ENCODE peak calls at places on chromosomes 12 and 14, in eight cellular contexts. T is hepatocyte, C is PC-3, B is HCT116, P is K562, V is neural progenitor cell, R is astrocyte, I is H9. M is an unnamed sample.
A peak's percentile ranks its signal among the peaks of the same experiment; 100 is the strongest.

GRCh38 chr12:47079365-47079893 is at the start of gene PCED1B:
- DNase-seq in C (peak; percentile 80), B (no peak), T (peak; percentile 83), R (peak; percentile 46), I (peak; percentile 74), V (peak; percentile 77), P (peak; percentile 41), M (peak; percentile 72)

GRCh38 chr12:103387385-103387784 is 108.4 kb downstream of the C12orf42 start:
- DNase-seq in B (no peak), C (no peak), I (no peak), R (no peak), P (no peak), V (no peak), T (no peak), M (no peak)

GRCh38 chr14:24329736-24330135 is 5.1 kb downstream of the ADCY4 start:
- DNase-seq in C (no peak), T (no peak), R (no peak), V (no peak), P (no peak), B (no peak), I (no peak), M (no peak)

GRCh38 chr14:32426596-32427408 is 97.7 kb downstream of the AKAP6 start:
- DNase-seq in I (no peak), P (no peak), R (no peak), T (no peak), B (no peak), C (peak; percentile 17), V (peak; percentile 68), M (no peak)

GRCh38 chr12:112962561-112962960 is 15.8 kb upstream of the OAS2 start:
- DNase-seq in R (no peak), C (no peak), T (no peak), I (no peak), V (no peak), P (no peak), B (no peak), M (no peak)

GRCh38 chr12:22318122-22318737 is 16.3 kb downstream of the ST8SIA1 start:
- DNase-seq in I (no peak), P (no peak), V (peak; percentile 6), R (peak; percentile 67), T (peak; percentile 22), C (peak; percentile 18), B (no peak), M (peak; percentile 28)

GRCh38 chr12:71410844-71411243 is 28.8 kb upstream of the LGR5 start:
- DNase-seq in I (no peak), B (no peak), T (no peak), R (no peak), C (no peak), V (no peak), P (no peak), M (no peak)

GRCh38 chr14:75162631-75163030 is 13.8 kb downstream of the TMED10 start:
- DNase-seq in B (no peak), I (no peak), T (no peak), P (no peak), R (no peak), V (no peak), C (no peak), M (no peak)

GRCh38 chr14:71320734-71321555 is 413.7 kb downstream of the PCNX1 start:
- DNase-seq in P (peak; percentile 52), T (peak; percentile 86), I (peak; percentile 49), R (peak; percentile 52), V (peak; percentile 87), C (peak; percentile 54), B (no peak), M (peak; percentile 69)

GRCh38 chr14:52044791-52045522 is 23.9 kb downstream of the NID2 start:
- DNase-seq in R (peak; percentile 95), T (no peak), B (no peak), V (no peak), P (no peak), C (peak; percentile 90), I (no peak), M (peak; percentile 95)

GRCh38 chr12:85803231-85803630 is 33.0 kb downstream of the RASSF9 start:
- DNase-seq in I (no peak), B (no peak), P (no peak), V (no peak), T (no peak), R (no peak), C (no peak), M (peak; percentile 15)

GRCh38 chr14:51424569-51425251 is 184.7 kb downstream of the TMX1 start:
- DNase-seq in I (no peak), T (no peak), C (no peak), R (peak; percentile 47), B (no peak), P (no peak), V (peak; percentile 50), M (peak; percentile 53)

GRCh38 chr12:46406352-46407027 is 33.9 kb upstream of the SLC38A2 start:
- DNase-seq in C (no peak), V (no peak), T (no peak), I (no peak), P (no peak), B (no peak), R (peak; percentile 84), M (no peak)

GRCh38 chr14:103613517-103613916 is 15.5 kb upstream of the KLC1 start:
- DNase-seq in V (no peak), C (no peak), P (no peak), R (no peak), I (no peak), T (no peak), B (no peak), M (no peak)

GRCh38 chr12:77560714-77561113 is 270.0 kb upstream of the NAV3 start:
- DNase-seq in R (no peak), V (no peak), C (no peak), T (no peak), P (no peak), B (no peak), I (peak; percentile 59), M (no peak)

GRCh38 chr12:22231078-22231477 is 103.4 kb downstream of the ST8SIA1 start:
- DNase-seq in V (no peak), R (no peak), T (no peak), C (no peak), I (no peak), P (no peak), B (no peak), M (no peak)

GRCh38 chr14:42869681-42870080 is 1263.0 kb downstream of the LRFN5 start:
- DNase-seq in T (no peak), R (peak; percentile 54), B (no peak), V (no peak), C (no peak), I (no peak), P (no peak), M (peak; percentile 86)

GRCh38 chr12:121992059-121992879 is 29.4 kb upstream of the BCL7A start:
- DNase-seq in I (no peak), B (no peak), C (peak; percentile 99), T (peak; percentile 38), P (no peak), V (no peak), R (peak; percentile 99), M (peak; percentile 99)

GRCh38 chr14:68908860-68909259 is 70.2 kb downstream of the ACTN1 start:
- DNase-seq in T (no peak), C (no peak), P (no peak), R (no peak), V (no peak), B (no peak), I (no peak), M (no peak)
- H4K20me1 ChIP-seq in T (no peaks in the 10 kb centered on the region), C (peaks cover 56% of the 10 kb centered on the region), P (no peaks in the 10 kb centered on the region), R (peaks cover 95% of the 10 kb centered on the region), V (peaks cover 18% of the 10 kb centered on the region), B (no peaks in the 10 kb centered on the region), I (no peaks in the 10 kb centered on the region), M (peaks cover 95% of the 10 kb centered on the region)

GRCh38 chr12:124039276-124039675 is 66.3 kb downstream of the ZNF664 start:
- DNase-seq in I (no peak), V (no peak), C (no peak), B (no peak), R (peak; percentile 84), P (no peak), T (no peak), M (peak; percentile 57)
- H2AFZ ChIP-seq in I (no peak overlapping the region), V (no peak overlapping the region), C (no peak overlapping the region), B (no peak overlapping the region), R (no peak overlapping the region), P (no peak overlapping the region), T (no peak overlapping the region), M (no peak overlapping the region)

DNA sequence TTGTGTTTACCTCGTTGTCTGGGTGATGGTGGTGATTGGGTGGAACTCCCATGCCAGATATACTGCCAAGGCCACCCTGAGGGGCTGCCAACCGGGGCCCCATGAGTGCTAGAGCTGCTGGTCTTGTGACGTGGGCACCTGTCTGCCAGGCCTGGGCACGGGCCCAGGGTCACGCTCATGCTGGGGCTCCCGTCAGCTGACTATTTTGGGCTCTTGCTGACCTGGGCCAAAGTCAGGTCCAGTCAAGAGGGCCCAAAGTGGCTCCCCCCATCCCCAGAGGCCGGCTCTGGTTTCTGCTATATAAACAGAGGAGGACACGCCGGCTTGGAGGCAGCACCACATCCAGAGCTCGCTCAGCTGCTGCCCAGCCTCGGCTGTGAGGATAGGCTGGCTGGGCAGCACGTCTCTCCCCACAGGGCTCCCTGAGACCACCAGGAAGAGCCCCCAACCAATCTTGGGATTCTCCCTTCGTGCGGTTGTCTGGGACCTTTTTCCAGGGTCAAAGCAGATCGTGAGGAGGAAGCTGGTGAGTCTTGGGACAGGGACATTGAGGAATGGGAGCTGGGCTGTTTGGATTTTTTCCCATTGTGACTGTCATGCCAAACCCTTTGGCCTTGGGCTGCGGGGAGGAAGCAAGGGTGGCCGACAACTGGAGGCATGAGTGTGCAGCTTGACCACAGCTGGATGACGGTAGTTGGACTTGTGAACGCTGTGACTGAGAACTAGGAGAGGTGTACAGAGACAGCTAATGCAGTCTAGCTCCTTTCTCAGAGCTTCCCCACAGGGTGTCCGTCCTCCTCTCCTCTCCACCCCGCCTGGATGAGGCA is 7.6 kb upstream of the NR4A1 start:
- DNase-seq in I (no peak), P (no peak), T (no peak), C (no peak), B (no peak), R (peak; percentile 36), V (no peak), M (no peak)
- H4K20me1 ChIP-seq in I (peaks cover under 1% of the 10 kb centered on the region), P (no peaks in the 10 kb centered on the region), T (peaks cover 2% of the 10 kb centered on the region), C (no peaks in the 10 kb centered on the region), B (no peaks in the 10 kb centered on the region), R (peaks cover 26% of the 10 kb centered on the region), V (peaks cover 33% of the 10 kb centered on the region), M (peaks cover 33% of the 10 kb centered on the region)

GRCh38 chr14:63200767-63201166 is 3.5 kb upstream of the RHOJ start:
- DNase-seq in I (no peak), R (no peak), V (no peak), T (no peak), B (no peak), C (no peak), P (no peak), M (peak; percentile 20)
- H2AFZ ChIP-seq in I (no peak overlapping the region), R (no peak overlapping the region), V (no peak overlapping the region), T (no peak overlapping the region), B (no peak overlapping the region), C (no peak overlapping the region), P (no peak overlapping the region), M (no peak overlapping the region)

M was measured in IMR-90.